ENCODE peak calls at places on chromosomes 11 and 22, in seven cellular contexts. One of them, this sample, is unnamed.

GRCh38 chr11:17722000-17722643 is 2.8 kb downstream of the MYOD1 start:
- DNase-seq in stimulated activated CD4-positive, alpha-beta T cell treated with anti-CD3 and anti-CD28 coated beads, Interleukin-15, amount 100 ng/mL, for 24 hours: no peak
- DNase-seq in naive thymus-derived CD4-positive, alpha-beta T cell: no peak
- DNase-seq in A549: peak
- DNase-seq in left cardiac atrium: no peak
- DNase-seq in Ammon's horn: no peak
- DNase-seq in mucosa of descending colon: no peak
- DNase-seq in this sample: no peak

GRCh38 chr11:65425971-65426838 is 3.6 kb downstream of the NEAT1 start:
- DNase-seq in naive thymus-derived CD4-positive, alpha-beta T cell: peak
- DNase-seq in mucosa of descending colon: peak
- DNase-seq in stimulated activated CD4-positive, alpha-beta T cell treated with anti-CD3 and anti-CD28 coated beads, Interleukin-15, amount 100 ng/mL, for 24 hours: peak
- DNase-seq in left cardiac atrium: peak
- DNase-seq in Ammon's horn: no peak
- DNase-seq in A549: peak
- DNase-seq in this sample: peak

GRCh38 chr11:75338516-75339218 is 12.8 kb downstream of the ARRB1 start:
- DNase-seq in mucosa of descending colon: peak
- DNase-seq in naive thymus-derived CD4-positive, alpha-beta T cell: no peak
- DNase-seq in Ammon's horn: no peak
- DNase-seq in stimulated activated CD4-positive, alpha-beta T cell treated with anti-CD3 and anti-CD28 coated beads, Interleukin-15, amount 100 ng/mL, for 24 hours: peak
- DNase-seq in A549: no peak
- DNase-seq in left cardiac atrium: no peak
- DNase-seq in this sample: no peak

GRCh38 chr11:106585061-106585460 is 433.2 kb downstream of the GUCY1A2 start:
- DNase-seq in stimulated activated CD4-positive, alpha-beta T cell treated with anti-CD3 and anti-CD28 coated beads, Interleukin-15, amount 100 ng/mL, for 24 hours: no peak
- DNase-seq in Ammon's horn: no peak
- DNase-seq in left cardiac atrium: no peak
- DNase-seq in mucosa of descending colon: no peak
- DNase-seq in A549: peak
- DNase-seq in naive thymus-derived CD4-positive, alpha-beta T cell: no peak
- DNase-seq in this sample: no peak

GRCh38 chr22:46815896-46816721 is 53.7 kb downstream of the TBC1D22A start:
- DNase-seq in naive thymus-derived CD4-positive, alpha-beta T cell: no peak
- DNase-seq in A549: no peak
- DNase-seq in stimulated activated CD4-positive, alpha-beta T cell treated with anti-CD3 and anti-CD28 coated beads, Interleukin-15, amount 100 ng/mL, for 24 hours: no peak
- DNase-seq in Ammon's horn: peak
- DNase-seq in mucosa of descending colon: peak
- DNase-seq in left cardiac atrium: no peak
- DNase-seq in this sample: no peak

GRCh38 chr11:1458340-1459218 is 28.0 kb downstream of the MOB2 start:
- DNase-seq in Ammon's horn: peak
- DNase-seq in mucosa of descending colon: peak
- DNase-seq in stimulated activated CD4-positive, alpha-beta T cell treated with anti-CD3 and anti-CD28 coated beads, Interleukin-15, amount 100 ng/mL, for 24 hours: no peak
- DNase-seq in naive thymus-derived CD4-positive, alpha-beta T cell: no peak
- DNase-seq in left cardiac atrium: peak
- DNase-seq in A549: peak
- DNase-seq in this sample: no peak

GRCh38 chr11:117378966-117379865 is 51.6 kb downstream of the CEP164 start:
- DNase-seq in naive thymus-derived CD4-positive, alpha-beta T cell: no peak
- DNase-seq in stimulated activated CD4-positive, alpha-beta T cell treated with anti-CD3 and anti-CD28 coated beads, Interleukin-15, amount 100 ng/mL, for 24 hours: no peak
- DNase-seq in A549: no peak
- DNase-seq in Ammon's horn: no peak
- DNase-seq in left cardiac atrium: no peak
- DNase-seq in mucosa of descending colon: no peak
- DNase-seq in this sample: no peak

GRCh38 chr22:25076281-25076680 is 123.4 kb upstream of the CRYBB3 start:
- DNase-seq in naive thymus-derived CD4-positive, alpha-beta T cell: peak
- DNase-seq in Ammon's horn: no peak
- DNase-seq in A549: no peak
- DNase-seq in mucosa of descending colon: no peak
- DNase-seq in stimulated activated CD4-positive, alpha-beta T cell treated with anti-CD3 and anti-CD28 coated beads, Interleukin-15, amount 100 ng/mL, for 24 hours: peak
- DNase-seq in left cardiac atrium: no peak
- DNase-seq in this sample: no peak

GRCh38 chr11:94130589-94131362 is 2.1 kb downstream of the PANX1 start:
- DNase-seq in mucosa of descending colon: no peak
- DNase-seq in left cardiac atrium: no peak
- DNase-seq in stimulated activated CD4-positive, alpha-beta T cell treated with anti-CD3 and anti-CD28 coated beads, Interleukin-15, amount 100 ng/mL, for 24 hours: no peak
- DNase-seq in A549: no peak
- DNase-seq in Ammon's horn: no peak
- DNase-seq in naive thymus-derived CD4-positive, alpha-beta T cell: no peak
- DNase-seq in this sample: no peak

GRCh38 chr11:20754957-20755356 is 85.6 kb downstream of the NELL1 start:
- DNase-seq in left cardiac atrium: no peak
- DNase-seq in A549: peak
- DNase-seq in mucosa of descending colon: no peak
- DNase-seq in stimulated activated CD4-positive, alpha-beta T cell treated with anti-CD3 and anti-CD28 coated beads, Interleukin-15, amount 100 ng/mL, for 24 hours: no peak
- DNase-seq in Ammon's horn: no peak
- DNase-seq in naive thymus-derived CD4-positive, alpha-beta T cell: no peak
- DNase-seq in this sample: no peak

GRCh38 chr22:45101828-45102227 is 61.9 kb upstream of the NUP50 start:
- DNase-seq in naive thymus-derived CD4-positive, alpha-beta T cell: no peak
- DNase-seq in Ammon's horn: peak
- DNase-seq in stimulated activated CD4-positive, alpha-beta T cell treated with anti-CD3 and anti-CD28 coated beads, Interleukin-15, amount 100 ng/mL, for 24 hours: peak
- DNase-seq in A549: peak
- DNase-seq in left cardiac atrium: peak
- DNase-seq in mucosa of descending colon: peak
- DNase-seq in this sample: peak

GRCh38 chr22:27853404-27853803 is 51.8 kb upstream of the MN1 start:
- DNase-seq in Ammon's horn: no peak
- DNase-seq in left cardiac atrium: no peak
- DNase-seq in naive thymus-derived CD4-positive, alpha-beta T cell: no peak
- DNase-seq in mucosa of descending colon: no peak
- DNase-seq in stimulated activated CD4-positive, alpha-beta T cell treated with anti-CD3 and anti-CD28 coated beads, Interleukin-15, amount 100 ng/mL, for 24 hours: no peak
- DNase-seq in A549: no peak
- DNase-seq in this sample: no peak

GRCh38 chr22:31089101-31090100 is 8.3 kb downstream of the SMTN start:
- DNase-seq in stimulated activated CD4-positive, alpha-beta T cell treated with anti-CD3 and anti-CD28 coated beads, Interleukin-15, amount 100 ng/mL, for 24 hours: peak
- DNase-seq in naive thymus-derived CD4-positive, alpha-beta T cell: no peak
- DNase-seq in mucosa of descending colon: peak
- DNase-seq in A549: peak
- DNase-seq in left cardiac atrium: no peak
- DNase-seq in Ammon's horn: peak
- DNase-seq in this sample: no peak

GRCh38 chr11:62889126-62889483 is 8.4 kb downstream of the SLC3A2 start:
- DNase-seq in A549: no peak
- DNase-seq in Ammon's horn: no peak
- DNase-seq in stimulated activated CD4-positive, alpha-beta T cell treated with anti-CD3 and anti-CD28 coated beads, Interleukin-15, amount 100 ng/mL, for 24 hours: no peak
- DNase-seq in left cardiac atrium: no peak
- DNase-seq in naive thymus-derived CD4-positive, alpha-beta T cell: no peak
- DNase-seq in mucosa of descending colon: no peak
- DNase-seq in this sample: no peak

GRCh38 chr11:104700609-104701008 is 197.7 kb downstream of the CASP12 start:
- DNase-seq in mucosa of descending colon: no peak
- DNase-seq in left cardiac atrium: no peak
- DNase-seq in naive thymus-derived CD4-positive, alpha-beta T cell: no peak
- DNase-seq in Ammon's horn: no peak
- DNase-seq in A549: no peak
- DNase-seq in stimulated activated CD4-positive, alpha-beta T cell treated with anti-CD3 and anti-CD28 coated beads, Interleukin-15, amount 100 ng/mL, for 24 hours: no peak
- DNase-seq in this sample: no peak

GRCh38 chr11:106172389-106172991 is 95.0 kb downstream of the AASDHPPT start:
- DNase-seq in A549: no peak
- DNase-seq in Ammon's horn: no peak
- DNase-seq in left cardiac atrium: no peak
- DNase-seq in stimulated activated CD4-positive, alpha-beta T cell treated with anti-CD3 and anti-CD28 coated beads, Interleukin-15, amount 100 ng/mL, for 24 hours: no peak
- DNase-seq in naive thymus-derived CD4-positive, alpha-beta T cell: no peak
- DNase-seq in mucosa of descending colon: no peak
- DNase-seq in this sample: no peak

GRCh38 chr11:1936781-1937615 is 10.1 kb upstream of the MRPL23 start:
- DNase-seq in naive thymus-derived CD4-positive, alpha-beta T cell: peak
- DNase-seq in left cardiac atrium: peak
- DNase-seq in mucosa of descending colon: peak
- DNase-seq in stimulated activated CD4-positive, alpha-beta T cell treated with anti-CD3 and anti-CD28 coated beads, Interleukin-15, amount 100 ng/mL, for 24 hours: no peak
- DNase-seq in A549: no peak
- DNase-seq in Ammon's horn: no peak
- DNase-seq in this sample: no peak

GRCh38 chr11:10397226-10397987 is 57.7 kb upstream of the AMPD3 start:
- DNase-seq in left cardiac atrium: no peak
- DNase-seq in naive thymus-derived CD4-positive, alpha-beta T cell: no peak
- DNase-seq in Ammon's horn: no peak
- DNase-seq in A549: no peak
- DNase-seq in mucosa of descending colon: no peak
- DNase-seq in stimulated activated CD4-positive, alpha-beta T cell treated with anti-CD3 and anti-CD28 coated beads, Interleukin-15, amount 100 ng/mL, for 24 hours: no peak
- DNase-seq in this sample: no peak

GRCh38 chr11:70468256-70469230 is 70.2 kb downstream of the CTTN start:
- DNase-seq in left cardiac atrium: no peak
- DNase-seq in A549: no peak
- DNase-seq in mucosa of descending colon: no peak
- DNase-seq in stimulated activated CD4-positive, alpha-beta T cell treated with anti-CD3 and anti-CD28 coated beads, Interleukin-15, amount 100 ng/mL, for 24 hours: no peak
- DNase-seq in naive thymus-derived CD4-positive, alpha-beta T cell: no peak
- DNase-seq in Ammon's horn: peak
- DNase-seq in this sample: no peak

GRCh38 chr11:77658213-77659013 is 20.8 kb upstream of the CLNS1A start:
- DNase-seq in mucosa of descending colon: no peak
- DNase-seq in naive thymus-derived CD4-positive, alpha-beta T cell: no peak
- DNase-seq in Ammon's horn: no peak
- DNase-seq in left cardiac atrium: no peak
- DNase-seq in stimulated activated CD4-positive, alpha-beta T cell treated with anti-CD3 and anti-CD28 coated beads, Interleukin-15, amount 100 ng/mL, for 24 hours: no peak
- DNase-seq in A549: no peak
- DNase-seq in this sample: no peak

GRCh38 chr11:47436726-47437125 is 10.5 kb upstream of the PSMC3 start:
- DNase-seq in Ammon's horn: no peak
- DNase-seq in mucosa of descending colon: no peak
- DNase-seq in left cardiac atrium: no peak
- DNase-seq in naive thymus-derived CD4-positive, alpha-beta T cell: no peak
- DNase-seq in stimulated activated CD4-positive, alpha-beta T cell treated with anti-CD3 and anti-CD28 coated beads, Interleukin-15, amount 100 ng/mL, for 24 hours: no peak
- DNase-seq in A549: no peak
- DNase-seq in this sample: no peak